ENCODE peak calls at places on chromosomes 11 and 22, in seven cellular contexts. Q is neural progenitor cell, Z is HS-5, J is bronchial epithelial cell, Y is choroid plexus epithelial cell, E is esophagus squamous epithelium, H is astrocyte of the cerebellum. P is an unnamed sample.

GRCh38 chr11:125954945-125955640 is 9.2 kb downstream of the VSIG10L2 start:
- DNase-seq in Q (no peak), E (no peak), Z (no peak), H (no peak), J (no peak), Y (no peak), P (no peak)

GRCh38 chr22:25702046-25702445 is 39.9 kb upstream of the MYO18B start:
- DNase-seq in Z (peak; percentile 10), J (peak; percentile 44), H (peak; percentile 20), Y (peak; percentile 51), Q (no peak), E (no peak), P (peak; percentile 47)

GRCh38 chr11:44955019-44955738 is 4.5 kb upstream of the TP53I11 start:
- DNase-seq in E (no peak), Z (peak; percentile 61), Y (peak; percentile 82), H (peak; percentile 36), J (peak; percentile 60), Q (no peak), P (peak; percentile 47)

GRCh38 chr11:58811499-58811898 is 33.0 kb downstream of the GLYATL2 start:
- DNase-seq in H (no peak), Q (no peak), E (no peak), Y (no peak), Z (no peak), J (no peak), P (no peak)

GRCh38 chr11:44839458-44840084 is 111.1 kb downstream of the TP53I11 start:
- DNase-seq in H (no peak), J (no peak), Q (no peak), Z (no peak), E (no peak), Y (no peak), P (no peak)

GRCh38 chr22:24806663-24807001 is 621 bp downstream of the SGSM1 start:
- DNase-seq in Y (no peak), J (no peak), E (no peak), Q (peak; percentile 24), H (no peak), Z (no peak), P (no peak)

GRCh38 chr22:26535499-26535898 is 23.2 kb upstream of the TFIP11 start:
- DNase-seq in H (no peak), Q (no peak), E (no peak), Y (no peak), J (no peak), Z (no peak), P (no peak)

GRCh38 chr11:32188785-32189184 is 97.9 kb downstream of the RCN1 start:
- DNase-seq in Z (no peak), H (no peak), E (no peak), Q (no peak), Y (no peak), J (no peak), P (no peak)

GRCh38 chr11:29272019-29272654 is 744.7 kb downstream of the KCNA4 start:
- DNase-seq in H (no peak), E (no peak), Z (no peak), Q (no peak), Y (peak; percentile 82), J (peak; percentile 64), P (peak; percentile 74)

GRCh38 chr11:15819679-15820286 is 536.6 kb downstream of the SOX6 start:
- DNase-seq in J (peak; percentile 41), Z (no peak), H (no peak), Y (peak; percentile 62), E (peak; percentile 1), Q (peak; percentile 74), P (peak; percentile 37)

GRCh38 chr22:25375683-25376082 is 156.2 kb downstream of the CRYBB2 start:
- DNase-seq in Y (no peak), Q (peak; percentile 52), E (no peak), Z (no peak), J (no peak), H (no peak), P (no peak)

GRCh38 chr11:131691558-131692041 is 321.2 kb downstream of the NTM start:
- DNase-seq in J (peak; percentile 58), Z (no peak), E (no peak), Q (peak; percentile 80), H (no peak), Y (peak; percentile 46), P (peak; percentile 75)